ENCODE peak calls at places on chromosomes 16 and 17, in seven cellular contexts. T is pancreas, Y is mucosa of descending colon, O is head of caudate nucleus, W is neural crest cell, S is skeletal muscle cell, N is brain microvascular endothelial cell. J is an unnamed sample.

GRCh38 chr17:59506907-59507726 is 58.3 kb upstream of the DHX40 start:
- DNase-seq in T (no peak), S (no peak), W (no peak), O (no peak), Y (no peak), N (peak), J (no peak)

GRCh38 chr16:68901910-68902309 is 58.6 kb downstream of the TANGO6 start:
- DNase-seq in N (peak), T (no peak), Y (no peak), W (no peak), S (no peak), O (no peak), J (no peak)

GRCh38 chr17:17626840-17627239 is 35.3 kb upstream of the PEMT start:
- DNase-seq in W (no peak), S (no peak), O (no peak), N (no peak), T (no peak), Y (no peak), J (no peak)

GRCh38 chr16:87678618-87679017 is 76.3 kb downstream of the JPH3 start:
- DNase-seq in W (no peak), T (no peak), N (peak), O (no peak), Y (no peak), S (no peak), J (no peak)

GRCh38 chr16:69049146-69049545 is 56.3 kb upstream of the HAS3 start:
- DNase-seq in N (peak), Y (no peak), W (no peak), S (no peak), O (no peak), T (no peak), J (no peak)

GRCh38 chr17:71431146-71431545 is 689.7 kb upstream of the SOX9 start:
- DNase-seq in N (no peak), S (no peak), W (no peak), O (no peak), T (no peak), Y (no peak), J (no peak)

GRCh38 chr17:79870540-79870939 is 31.3 kb upstream of the CBX4 start:
- DNase-seq in T (no peak), W (no peak), O (no peak), S (no peak), Y (no peak), N (no peak), J (no peak)

GRCh38 chr17:75773808-75774470 is 8.9 kb upstream of the GALK1 start:
- DNase-seq in Y (peak), N (no peak), W (no peak), S (no peak), T (peak), O (no peak), J (no peak)

GRCh38 chr17:61396586-61397085 is 3.0 kb upstream of the TBX2 start:
- DNase-seq in W (no peak), S (no peak), Y (no peak), O (no peak), N (no peak), T (no peak), J (no peak)

GRCh38 chr16:51147776-51148673 is 3.0 kb downstream of the SALL1 start:
- DNase-seq in Y (no peak), T (no peak), O (no peak), S (no peak), W (no peak), N (no peak), J (no peak)

GRCh38 chr17:17693253-17693954 is 12.1 kb downstream of the RAI1 start:
- DNase-seq in O (peak), Y (no peak), T (peak), N (no peak), S (no peak), W (peak), J (no peak)

GRCh38 chr16:63539276-63539675 is 1503.0 kb upstream of the CDH8 start:
- DNase-seq in O (no peak), Y (no peak), N (no peak), T (no peak), S (no peak), W (no peak), J (no peak)

GRCh38 chr17:80703109-80703508 is 158.5 kb downstream of the RPTOR start:
- DNase-seq in O (no peak), N (no peak), W (no peak), Y (no peak), S (no peak), T (no peak), J (no peak)

GRCh38 chr17:80498242-80498919 is 22.0 kb upstream of the NPTX1 start:
- DNase-seq in O (no peak), S (no peak), N (peak), T (no peak), W (peak), Y (peak), J (no peak)

GRCh38 chr16:50400312-50400966 is 31.7 kb upstream of the BRD7 start:
- DNase-seq in S (no peak), Y (no peak), N (no peak), T (peak), O (no peak), W (no peak), J (no peak)

GRCh38 chr17:37844158-37844976 is 79.8 kb upstream of the TBC1D3K start:
- DNase-seq in W (peak), S (peak), O (peak), Y (peak), N (peak), T (peak), J (no peak)

GRCh38 chr16:62034236-62035114 is 1.8 kb downstream of the CDH8 start:
- DNase-seq in N (no peak), Y (no peak), S (no peak), T (no peak), O (peak), W (no peak), J (no peak)